ENCODE peak calls at places on chromosome 1, in six cellular contexts. S, N, G, T, A and Q are unnamed samples.
A peak's percentile ranks its signal among the peaks of the same experiment; 100 is the strongest.

GRCh38 chr1:150610576-150610975 is 18.8 kb downstream of the ENSA start:
- DNase-seq in G (no peak), S (no peak), T (no peak), A (no peak), N (no peak), Q (no peak)

GRCh38 chr1:225677350-225678124 is 24.6 kb upstream of the ENAH start:
- DNase-seq in A (no peak), S (no peak), G (peak; percentile 46), N (no peak), T (no peak), Q (no peak)

GRCh38 chr1:1946540-1946939 is 27.5 kb upstream of the TMEM52 start:
- DNase-seq in A (no peak), N (no peak), T (no peak), G (no peak), S (no peak), Q (no peak)

GRCh38 chr1:159991513-159991912 is 37.5 kb upstream of the SLAMF9 start:
- DNase-seq in T (no peak), N (no peak), A (no peak), G (no peak), S (no peak), Q (peak; percentile 41)

GRCh38 chr1:172837816-172838680 is 179.1 kb downstream of the FASLG start:
- DNase-seq in A (peak; percentile 26), S (no peak), N (no peak), G (no peak), T (no peak), Q (peak; percentile 33)

GRCh38 chr1:55446351-55446750 is 231.2 kb upstream of the USP24 start:
- DNase-seq in T (no peak), N (no peak), G (no peak), S (no peak), A (peak; percentile 76), Q (peak; percentile 61)

GRCh38 chr1:184403961-184404726 is 17.3 kb downstream of the C1orf21 start:
- DNase-seq in T (no peak), A (no peak), S (no peak), G (no peak), N (no peak), Q (peak; percentile 22)

GRCh38 chr1:243482237-243483022 is 226.6 kb downstream of the SDCCAG8 start:
- DNase-seq in G (peak; percentile 92), T (no peak), N (peak; percentile 74), A (peak; percentile 70), S (peak; percentile 38), Q (peak; percentile 57)

GRCh38 chr1:207089627-207090265 is 1.1 kb downstream of the C4BPB start:
- DNase-seq in A (no peak), G (no peak), S (no peak), N (no peak), T (no peak), Q (no peak)

GRCh38 chr1:42758641-42759040 is 8.2 kb downstream of the P3H1 start:
- DNase-seq in N (no peak), T (no peak), S (no peak), A (no peak), G (no peak), Q (no peak)

GRCh38 chr1:8018492-8019228 is 7.4 kb downstream of the ERRFI1 start:
- DNase-seq in S (peak; percentile 83), T (no peak), N (no peak), G (peak; percentile 68), A (peak; percentile 62), Q (peak; percentile 33)

GRCh38 chr1:167984886-167985489 is 48.1 kb upstream of the MPC2 start:
- DNase-seq in A (peak; percentile 49), G (peak; percentile 50), S (no peak), N (no peak), T (no peak), Q (no peak)

GRCh38 chr1:109369167-109369746 is 28.5 kb downstream of the SORT1 start:
- DNase-seq in T (no peak), G (no peak), S (no peak), N (no peak), A (peak; percentile 64), Q (peak; percentile 42)

GRCh38 chr1:143718524-143718923 is 253.3 kb downstream of the FAM72C start:
- DNase-seq in N (no peak), A (no peak), S (no peak), G (no peak), T (no peak), Q (no peak)
- H3K9ac ChIP-seq in N (no peak overlapping the region), A (no peak overlapping the region), S (no peak overlapping the region), G (no peak overlapping the region), T (no peak overlapping the region), Q (no peak overlapping the region)

DNA sequence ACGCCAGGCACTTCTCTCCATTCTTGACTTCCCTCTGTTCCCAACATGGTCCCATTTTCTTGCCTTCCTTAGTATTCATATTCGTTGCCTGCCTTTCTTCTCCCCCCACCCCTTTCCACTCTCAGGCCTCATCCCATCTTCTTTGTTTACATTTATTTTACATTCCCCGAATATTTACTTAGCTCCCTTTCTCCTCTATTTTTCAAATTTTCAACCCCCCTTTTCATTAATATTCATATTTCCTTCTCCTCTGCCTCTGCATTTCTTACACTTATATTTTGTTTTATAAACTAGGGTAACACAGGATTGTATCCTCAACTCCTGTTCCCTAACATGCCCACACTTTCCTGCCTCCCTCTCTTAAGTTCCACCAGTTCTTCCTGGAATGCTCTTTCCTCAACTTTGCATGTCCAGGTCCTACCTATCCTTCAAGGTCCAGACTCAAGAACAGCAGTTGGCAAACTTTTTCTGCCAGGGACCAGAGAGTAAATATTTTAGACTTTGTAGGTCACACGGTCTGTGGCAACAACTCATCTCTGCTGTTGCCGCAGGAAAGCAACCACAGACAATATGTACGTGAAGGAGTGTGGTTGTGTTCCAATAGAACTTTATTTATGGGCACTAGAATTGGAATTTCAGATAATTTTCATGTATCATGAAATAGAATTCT is 29.8 kb upstream of the A3GALT2 start:
- DNase-seq in S (no peak), G (no peak), A (no peak), N (no peak), T (no peak), Q (no peak)
- H3K4me1 ChIP-seq in S (peaks cover 32% of the 10 kb centered on the region), G (peaks cover 10% of the 10 kb centered on the region), A (peaks cover 27% of the 10 kb centered on the region), N (peaks cover 35% of the 10 kb centered on the region), T (peaks cover 27% of the 10 kb centered on the region), Q (peaks cover 33% of the 10 kb centered on the region)

DNA sequence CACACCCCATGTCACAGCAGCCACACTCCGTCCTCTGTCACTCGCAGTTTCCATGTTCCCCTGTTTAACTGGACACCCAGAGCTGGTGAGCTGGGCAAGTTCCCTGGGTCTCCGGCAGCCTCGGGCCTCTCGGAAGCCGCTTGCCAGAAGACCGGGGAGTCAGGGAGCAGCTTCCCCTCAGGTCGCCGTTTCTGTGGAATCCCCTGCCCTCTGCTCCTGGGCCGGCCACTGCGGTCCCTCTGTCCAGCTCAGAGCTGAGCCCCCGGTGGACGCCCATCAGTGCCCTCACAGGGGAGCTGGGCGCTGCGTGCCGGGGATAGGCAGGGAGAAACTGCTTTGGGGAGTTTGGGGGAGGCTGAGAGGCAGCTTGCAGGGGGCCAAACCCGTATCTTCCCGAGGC is 37.7 kb downstream of the KCNAB2 start:
- DNase-seq in S (no peak), N (no peak), G (no peak), T (no peak), A (no peak), Q (no peak)
- H3K4me3 ChIP-seq in S (no peak overlapping the region), N (no peak overlapping the region), G (no peak overlapping the region), T (no peak overlapping the region), A (no peak overlapping the region), Q (no peak overlapping the region)

GRCh38 chr1:226686440-226687436 is 52.3 kb downstream of the ITPKB start:
- DNase-seq in G (no peak), N (peak; percentile 37), A (no peak), S (no peak), T (no peak), Q (no peak)
- H3K9ac ChIP-seq in G (no peak overlapping the region), N (no peak overlapping the region), A (no peak overlapping the region), S (no peak overlapping the region), T (no peak overlapping the region), Q (no peak overlapping the region)

GRCh38 chr1:68174173-68175113 is 57.9 kb downstream of the WLS start:
- DNase-seq in S (peak; percentile 32), G (peak; percentile 61), N (peak; percentile 19), A (peak; percentile 98), T (peak; percentile 98), Q (peak; percentile 97)
- H3K4me1 ChIP-seq in S (peaks cover 20% of the 10 kb centered on the region), G (peaks cover 5% of the 10 kb centered on the region), N (peaks cover 25% of the 10 kb centered on the region), A (peaks cover 66% of the 10 kb centered on the region), T (peaks cover 69% of the 10 kb centered on the region), Q (peaks cover 49% of the 10 kb centered on the region)

DNA sequence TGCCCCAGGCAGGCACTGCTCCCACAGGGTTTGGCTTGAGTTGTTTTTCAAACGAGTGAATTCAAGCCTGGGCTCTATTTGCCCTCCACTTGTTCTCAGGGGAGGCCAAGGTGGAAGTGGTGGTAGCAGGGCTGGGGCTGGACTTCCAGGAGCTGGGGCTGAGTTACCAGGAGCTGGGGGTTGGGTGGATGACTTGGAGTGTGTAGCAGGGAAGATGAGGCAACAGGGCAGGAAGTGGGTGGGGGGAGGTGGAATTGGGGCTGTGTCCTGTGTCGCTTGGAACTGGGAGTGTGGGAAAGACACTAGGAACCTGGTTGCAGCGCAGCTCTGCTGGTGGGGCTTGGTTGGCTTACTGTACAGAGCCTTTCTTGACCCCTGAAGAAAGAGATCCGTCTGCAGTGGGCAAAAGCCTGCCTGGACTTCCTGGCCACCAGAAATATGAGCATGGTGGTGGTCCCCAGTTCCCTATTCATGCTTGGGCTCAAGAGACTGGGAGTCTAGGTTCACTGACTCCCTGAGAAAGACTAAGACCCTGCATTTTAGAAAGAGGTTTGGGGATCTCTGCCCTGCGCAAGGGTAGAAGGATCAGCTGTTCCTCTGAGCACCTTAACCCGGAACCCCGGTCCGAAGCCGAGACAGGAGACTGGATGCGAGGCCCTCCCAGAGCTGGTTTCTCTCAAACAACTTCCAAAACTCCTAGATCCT is 3.1 kb downstream of the TFAP2E start:
- DNase-seq in G (peak; percentile 74), T (no peak), A (no peak), S (no peak), N (no peak), Q (no peak)
- H3K4me3 ChIP-seq in G (no peak overlapping the region), T (no peak overlapping the region), A (no peak overlapping the region), S (no peak overlapping the region), N (no peak overlapping the region), Q (no peak overlapping the region)

DNA sequence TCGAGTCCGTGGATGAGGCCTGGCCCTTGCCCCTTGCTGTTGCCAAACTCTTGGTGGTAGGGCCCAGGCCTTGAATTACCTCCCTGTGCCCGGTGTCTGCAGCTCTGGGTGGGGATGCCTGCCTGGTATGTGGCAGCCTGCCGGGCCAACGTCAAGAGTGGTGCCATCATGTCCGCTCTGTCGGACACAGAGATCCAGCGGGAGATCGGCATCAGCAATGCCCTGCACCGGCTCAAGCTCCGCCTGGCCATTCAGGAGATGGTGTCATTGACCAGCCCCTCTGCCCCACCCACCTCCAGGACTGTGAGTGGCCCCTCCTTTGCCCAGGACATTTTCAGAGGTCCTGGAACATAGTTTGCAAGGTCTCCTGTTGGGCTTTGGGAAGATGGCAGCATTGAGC is 25.7 kb downstream of the MYOG start:
- DNase-seq in A (no peak), N (no peak), S (no peak), T (no peak), G (no peak), Q (no peak)
- H3K9ac ChIP-seq in A (no peak overlapping the region), N (no peak overlapping the region), S (no peak overlapping the region), T (no peak overlapping the region), G (no peak overlapping the region), Q (no peak overlapping the region)

GRCh38 chr1:70205437-70206118 is at the start of gene LRRC40:
- DNase-seq in N (peak; percentile 91), A (peak; percentile 91), T (peak; percentile 99), G (peak; percentile 98), S (peak; percentile 94), Q (peak; percentile 99)
- H3K4me1 ChIP-seq in N (peaks cover 4% of the 10 kb centered on the region), A (peaks cover 5% of the 10 kb centered on the region), T (peaks cover 32% of the 10 kb centered on the region), G (peaks cover 2% of the 10 kb centered on the region), S (peaks cover 3% of the 10 kb centered on the region), Q (peaks cover 43% of the 10 kb centered on the region)

GRCh38 chr1:41486892-41487728 is 2.6 kb upstream of the EDN2 start:
- DNase-seq in A (peak; percentile 63), G (peak; percentile 53), T (no peak), N (no peak), S (peak; percentile 62), Q (no peak)
- H3K4me3 ChIP-seq in A (peak overlapping the region; percentile 29), G (no peak overlapping the region), T (no peak overlapping the region), N (no peak overlapping the region), S (peak overlapping the region; percentile 41), Q (no peak overlapping the region)